ENCODE peak calls at places on chromosomes 12 and 14, in four cellular contexts. One of them, this sample, is unnamed.

GRCh38 chr12:108430245-108430644 is 84.8 kb upstream of the FICD start:
- DNase-seq in GM12878: no peak
- DNase-seq in K562: no peak
- DNase-seq in GM12891: no peak
- DNase-seq in this sample: no peak

GRCh38 chr14:20631023-20631820 is 10.3 kb downstream of the OR6S1 start:
- DNase-seq in GM12878: no peak
- DNase-seq in K562: peak; percentile 32
- DNase-seq in GM12891: no peak
- DNase-seq in this sample: no peak

GRCh38 chr12:97912943-97913342 is 450.3 kb downstream of the RMST start:
- DNase-seq in GM12878: no peak
- DNase-seq in K562: no peak
- DNase-seq in GM12891: no peak
- DNase-seq in this sample: no peak

GRCh38 chr14:64773577-64773976 is 69.4 kb downstream of the PLEKHG3 start:
- DNase-seq in GM12878: no peak
- DNase-seq in K562: no peak
- DNase-seq in GM12891: no peak
- DNase-seq in this sample: no peak

GRCh38 chr12:65937181-65937641 is 112.9 kb downstream of the HMGA2 start:
- DNase-seq in GM12878: no peak
- DNase-seq in K562: no peak
- DNase-seq in GM12891: no peak
- DNase-seq in this sample: no peak

GRCh38 chr12:56377310-56377988 is 14.8 kb upstream of the APOF start:
- DNase-seq in GM12878: no peak
- DNase-seq in K562: peak; percentile 67
- DNase-seq in GM12891: no peak
- DNase-seq in this sample: no peak

GRCh38 chr12:50727466-50727865 is 36.4 kb upstream of the ATF1 start:
- DNase-seq in GM12878: no peak
- DNase-seq in K562: no peak
- DNase-seq in GM12891: no peak
- DNase-seq in this sample: no peak

GRCh38 chr12:78293039-78293686 is 462.5 kb downstream of the NAV3 start:
- DNase-seq in GM12878: no peak
- DNase-seq in K562: no peak
- DNase-seq in GM12891: no peak
- DNase-seq in this sample: no peak

GRCh38 chr12:93180566-93180965 is 197.2 kb upstream of the NUDT4 start:
- DNase-seq in GM12878: no peak
- DNase-seq in K562: no peak
- DNase-seq in GM12891: no peak
- DNase-seq in this sample: no peak

DNA sequence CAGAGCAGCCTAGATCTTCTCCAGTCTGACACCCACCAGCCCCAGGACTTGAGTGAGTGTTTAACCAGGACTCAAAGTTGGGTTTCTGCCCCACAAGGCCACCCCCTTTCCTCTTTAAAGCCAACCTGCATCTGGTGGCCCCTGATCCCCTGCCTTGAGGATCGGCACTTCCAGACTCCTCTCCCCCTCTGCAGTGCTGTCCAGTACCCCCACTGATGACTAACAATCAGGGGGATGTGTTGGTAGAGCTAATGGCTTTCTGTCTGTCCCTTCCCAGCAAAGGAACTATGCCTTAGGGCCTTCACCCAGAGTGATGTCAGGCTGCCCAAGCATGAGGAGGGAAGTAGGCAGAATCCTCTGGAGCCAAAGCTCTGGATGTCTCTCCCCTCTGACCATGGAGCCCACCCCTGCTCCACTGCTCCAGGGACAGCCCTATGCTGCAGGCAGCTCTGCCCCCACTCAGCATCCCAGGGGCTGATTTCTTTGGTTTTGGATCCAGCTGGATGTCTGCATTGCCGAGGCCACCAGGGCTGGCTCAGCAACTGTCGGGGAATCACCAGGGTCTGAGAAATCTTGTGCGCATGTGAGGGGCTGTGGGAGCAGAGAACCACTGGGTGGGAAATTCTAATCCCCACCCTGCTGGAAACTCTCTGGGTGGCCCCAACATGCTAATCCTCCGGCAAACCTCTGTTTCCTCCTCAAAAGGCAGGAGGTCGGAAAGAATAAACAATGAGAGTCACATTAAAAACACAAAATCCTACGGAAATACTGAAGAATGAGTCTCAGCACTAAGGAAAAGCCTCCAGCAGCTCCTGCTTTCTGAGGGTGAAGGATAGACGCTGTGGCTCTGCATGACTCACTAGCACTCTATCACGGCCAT is 42.9 kb downstream of the DAD1 start:
- DNase-seq in GM12878: no peak
- DNase-seq in K562: no peak
- DNase-seq in GM12891: no peak
- DNase-seq in this sample: no peak
- TF ChIP-seq SPI1 in GM12878: no peak
- TF ChIP-seq SPI1 in K562: no peak
- TF ChIP-seq SPI1 in GM12891: no peak
- TF ChIP-seq SPI1 in this sample: no peak

DNA sequence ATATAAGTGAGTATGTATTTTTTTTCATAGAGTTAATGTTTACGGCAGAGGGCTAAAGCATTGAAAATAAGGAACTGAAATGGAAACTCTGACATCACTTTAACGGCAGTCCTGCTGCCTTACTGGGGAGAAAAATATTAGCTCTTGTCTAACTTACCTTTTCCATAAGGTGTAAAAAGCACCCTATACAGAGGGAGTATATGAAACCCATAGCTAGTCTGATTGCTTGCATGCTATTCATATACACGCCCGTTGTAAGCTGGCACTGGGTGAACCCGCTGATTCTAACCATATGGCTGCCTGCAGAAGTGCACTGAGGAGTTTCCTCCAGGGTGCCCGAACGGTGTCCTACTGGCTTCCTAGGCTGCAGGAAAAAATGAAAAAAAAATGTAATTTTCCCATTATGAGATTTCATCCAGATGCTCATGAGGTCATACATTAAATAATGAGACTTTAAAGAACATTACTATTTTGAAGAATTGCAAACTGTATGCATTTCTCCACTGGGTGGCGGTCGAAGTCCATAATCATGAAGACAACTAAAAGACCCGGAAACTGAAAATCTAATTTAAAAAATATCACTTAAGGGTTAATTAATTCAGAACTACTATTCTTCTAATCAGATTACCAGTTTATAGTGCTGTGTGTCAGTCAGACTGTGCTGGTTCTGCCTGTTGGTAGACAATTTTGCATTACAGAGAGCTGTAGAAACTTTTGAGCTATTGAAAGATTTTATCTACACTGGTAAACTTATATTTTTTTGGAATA is 144.7 kb downstream of the ALX1 start:
- DNase-seq in GM12878: peak; percentile 15
- DNase-seq in K562: peak; percentile 6
- DNase-seq in GM12891: no peak
- DNase-seq in this sample: peak; percentile 34
- TF ChIP-seq SPI1 in GM12878: peak; percentile 93
- TF ChIP-seq SPI1 in K562: no peak
- TF ChIP-seq SPI1 in GM12891: peak; percentile 97
- TF ChIP-seq SPI1 in this sample: peak; percentile 86

GRCh38 chr14:89000007-89000942 is 175.8 kb downstream of the TTC8 start:
- DNase-seq in GM12878: no peak
- DNase-seq in K562: peak; percentile 53
- DNase-seq in GM12891: no peak
- DNase-seq in this sample: peak; percentile 90
- TF ChIP-seq SPI1 in GM12878: no peak
- TF ChIP-seq SPI1 in K562: no peak
- TF ChIP-seq SPI1 in GM12891: no peak
- TF ChIP-seq SPI1 in this sample: no peak

GRCh38 chr12:80261403-80261802 is 162.1 kb downstream of the OTOGL start:
- DNase-seq in GM12878: no peak
- DNase-seq in K562: no peak
- DNase-seq in GM12891: no peak
- DNase-seq in this sample: no peak

GRCh38 chr12:80264891-80265290 is 165.6 kb downstream of the OTOGL start:
- DNase-seq in GM12878: no peak
- DNase-seq in K562: no peak
- DNase-seq in GM12891: no peak
- DNase-seq in this sample: no peak

GRCh38 chr12:80260269-80260668 is 160.9 kb downstream of the OTOGL start:
- DNase-seq in GM12878: no peak
- DNase-seq in K562: no peak
- DNase-seq in GM12891: no peak
- DNase-seq in this sample: no peak

GRCh38 chr12:80262372-80263170 is 163.2 kb downstream of the OTOGL start:
- DNase-seq in GM12878: no peak
- DNase-seq in K562: no peak
- DNase-seq in GM12891: no peak
- DNase-seq in this sample: no peak

GRCh38 chr12:80264386-80264785 is 165.0 kb downstream of the OTOGL start:
- DNase-seq in GM12878: no peak
- DNase-seq in K562: no peak
- DNase-seq in GM12891: no peak
- DNase-seq in this sample: no peak
- TF ChIP-seq SPI1 in GM12878: no peak
- TF ChIP-seq SPI1 in K562: no peak
- TF ChIP-seq SPI1 in GM12891: no peak
- TF ChIP-seq SPI1 in this sample: no peak

DNA sequence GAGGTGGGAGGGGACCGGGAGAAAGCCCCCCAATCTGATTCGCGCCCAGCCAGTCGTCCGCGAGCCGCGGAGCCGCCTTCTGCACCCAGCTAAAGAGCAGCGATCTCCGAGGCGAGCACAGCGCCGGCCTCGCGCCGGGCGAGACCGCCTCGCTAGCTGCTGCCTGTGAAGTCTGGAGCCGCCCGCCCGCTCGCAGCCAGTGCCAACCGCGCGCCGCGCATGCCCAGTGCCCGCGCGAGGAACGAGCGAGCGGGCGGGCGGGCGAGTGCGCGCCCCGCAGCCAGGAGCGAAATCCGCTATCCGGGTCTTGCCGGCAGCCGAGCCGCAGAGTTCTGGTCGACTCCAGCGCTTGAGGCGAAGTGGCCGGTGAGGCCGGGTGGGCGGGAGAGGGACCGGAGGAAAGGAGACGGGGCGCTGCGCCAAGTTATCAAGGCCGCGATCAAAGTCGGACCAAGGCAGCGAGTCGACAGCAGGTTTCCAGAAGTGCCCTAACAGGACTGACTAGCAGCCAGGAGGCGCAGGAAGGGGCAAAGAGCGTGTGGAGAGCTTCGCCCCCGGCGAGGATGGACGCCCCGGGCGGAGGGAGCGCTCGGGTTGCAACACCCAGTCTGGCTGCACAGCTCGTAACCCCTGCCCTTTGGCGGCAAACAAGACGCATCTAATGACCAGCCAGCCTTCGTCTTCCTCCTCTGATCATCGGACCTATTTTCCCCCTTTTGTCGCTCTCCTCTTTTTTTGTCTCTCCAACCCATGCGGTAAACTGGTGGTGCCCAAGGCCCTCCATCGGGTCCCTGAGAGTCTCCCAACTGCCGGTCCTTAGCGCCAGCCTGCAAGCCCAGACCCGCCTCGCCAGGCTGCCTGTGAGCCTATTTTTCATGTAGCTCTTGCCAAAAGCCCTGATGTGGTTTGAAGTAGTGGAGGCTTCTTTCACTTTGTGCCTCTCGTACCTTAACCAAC is at the start of gene EPS8:
- DNase-seq in GM12878: peak; percentile 50
- DNase-seq in K562: no peak
- DNase-seq in GM12891: peak; percentile 77
- DNase-seq in this sample: peak; percentile 79
- TF ChIP-seq SPI1 in GM12878: no peak
- TF ChIP-seq SPI1 in K562: no peak
- TF ChIP-seq SPI1 in GM12891: no peak
- TF ChIP-seq SPI1 in this sample: no peak

GRCh38 chr12:47651368-47652254 is 54.2 kb downstream of the RPAP3 start:
- DNase-seq in GM12878: peak; percentile 23
- DNase-seq in K562: no peak
- DNase-seq in GM12891: no peak
- DNase-seq in this sample: peak; percentile 23
- TF ChIP-seq SPI1 in GM12878: no peak
- TF ChIP-seq SPI1 in K562: no peak
- TF ChIP-seq SPI1 in GM12891: no peak
- TF ChIP-seq SPI1 in this sample: no peak

This sample was measured in HL-60.